ENCODE peak calls at places on chromosomes 13 and 19, in nine cellular contexts. One of them, this sample, is unnamed.

GRCh38 chr19:3161453-3161852 is 17.1 kb upstream of the S1PR4 start:
- DNase-seq in LoVo: no peak
- DNase-seq in fibroblast of the aortic adventitia: peak; percentile 34
- DNase-seq in H9: no peak
- DNase-seq in fibroblast of villous mesenchyme: peak; percentile 30
- DNase-seq in T-helper 1 cell: no peak
- DNase-seq in kidney tubule cell: peak; percentile 35
- DNase-seq in amniotic stem cell: no peak
- DNase-seq in dorsolateral prefrontal cortex: no peak
- DNase-seq in this sample: peak; percentile 46

GRCh38 chr13:30415430-30416030 is 6.8 kb upstream of the UBE2L5 start:
- DNase-seq in kidney tubule cell: peak; percentile 32
- DNase-seq in fibroblast of villous mesenchyme: no peak
- DNase-seq in T-helper 1 cell: no peak
- DNase-seq in LoVo: no peak
- DNase-seq in fibroblast of the aortic adventitia: no peak
- DNase-seq in amniotic stem cell: no peak
- DNase-seq in H9: no peak
- DNase-seq in dorsolateral prefrontal cortex: no peak
- DNase-seq in this sample: peak; percentile 58

GRCh38 chr13:35144496-35144895 is 202.4 kb downstream of the NBEA start:
- DNase-seq in dorsolateral prefrontal cortex: no peak
- DNase-seq in T-helper 1 cell: no peak
- DNase-seq in kidney tubule cell: peak; percentile 4
- DNase-seq in H9: no peak
- DNase-seq in fibroblast of villous mesenchyme: no peak
- DNase-seq in fibroblast of the aortic adventitia: peak; percentile 45
- DNase-seq in LoVo: no peak
- DNase-seq in amniotic stem cell: no peak
- DNase-seq in this sample: peak; percentile 57

GRCh38 chr13:97948041-97948440 is 5.4 kb upstream of the IPO5 start:
- DNase-seq in fibroblast of villous mesenchyme: no peak
- DNase-seq in kidney tubule cell: no peak
- DNase-seq in LoVo: no peak
- DNase-seq in H9: no peak
- DNase-seq in amniotic stem cell: no peak
- DNase-seq in dorsolateral prefrontal cortex: no peak
- DNase-seq in T-helper 1 cell: no peak
- DNase-seq in fibroblast of the aortic adventitia: no peak
- DNase-seq in this sample: peak; percentile 45

GRCh38 chr19:55441692-55442321 is 1.3 kb downstream of the SHISA7 start:
- DNase-seq in fibroblast of the aortic adventitia: no peak
- DNase-seq in dorsolateral prefrontal cortex: no peak
- DNase-seq in T-helper 1 cell: no peak
- DNase-seq in fibroblast of villous mesenchyme: no peak
- DNase-seq in kidney tubule cell: no peak
- DNase-seq in H9: peak; percentile 89
- DNase-seq in LoVo: no peak
- DNase-seq in amniotic stem cell: no peak
- DNase-seq in this sample: no peak

GRCh38 chr19:23525265-23525862 is 130.1 kb upstream of the ZNF91 start:
- DNase-seq in LoVo: no peak
- DNase-seq in kidney tubule cell: no peak
- DNase-seq in T-helper 1 cell: no peak
- DNase-seq in amniotic stem cell: no peak
- DNase-seq in fibroblast of the aortic adventitia: no peak
- DNase-seq in dorsolateral prefrontal cortex: no peak
- DNase-seq in fibroblast of villous mesenchyme: no peak
- DNase-seq in H9: no peak
- DNase-seq in this sample: no peak

GRCh38 chr13:107767119-107767518 is 448.2 kb downstream of the LIG4 start:
- DNase-seq in T-helper 1 cell: no peak
- DNase-seq in dorsolateral prefrontal cortex: no peak
- DNase-seq in H9: no peak
- DNase-seq in LoVo: no peak
- DNase-seq in fibroblast of the aortic adventitia: no peak
- DNase-seq in amniotic stem cell: no peak
- DNase-seq in kidney tubule cell: peak; percentile 66
- DNase-seq in fibroblast of villous mesenchyme: no peak
- DNase-seq in this sample: no peak

GRCh38 chr13:102323012-102323411 is 78.8 kb downstream of the FGF14 start:
- DNase-seq in kidney tubule cell: no peak
- DNase-seq in fibroblast of the aortic adventitia: no peak
- DNase-seq in H9: no peak
- DNase-seq in amniotic stem cell: no peak
- DNase-seq in dorsolateral prefrontal cortex: no peak
- DNase-seq in LoVo: no peak
- DNase-seq in fibroblast of villous mesenchyme: no peak
- DNase-seq in T-helper 1 cell: no peak
- DNase-seq in this sample: no peak

GRCh38 chr19:927044-927706 is 1.3 kb downstream of the ARID3A start:
- DNase-seq in fibroblast of villous mesenchyme: peak; percentile 84
- DNase-seq in kidney tubule cell: no peak
- DNase-seq in LoVo: no peak
- DNase-seq in dorsolateral prefrontal cortex: no peak
- DNase-seq in H9: peak; percentile 55
- DNase-seq in T-helper 1 cell: no peak
- DNase-seq in amniotic stem cell: no peak
- DNase-seq in fibroblast of the aortic adventitia: peak; percentile 34
- DNase-seq in this sample: peak; percentile 42

GRCh38 chr13:80338781-80339577 is 1.9 kb downstream of the SPRY2 start:
- DNase-seq in H9: peak; percentile 68
- DNase-seq in T-helper 1 cell: no peak
- DNase-seq in fibroblast of villous mesenchyme: peak; percentile 90
- DNase-seq in kidney tubule cell: peak; percentile 74
- DNase-seq in dorsolateral prefrontal cortex: peak; percentile 78
- DNase-seq in LoVo: peak; percentile 31
- DNase-seq in fibroblast of the aortic adventitia: peak; percentile 93
- DNase-seq in amniotic stem cell: peak; percentile 76
- DNase-seq in this sample: peak; percentile 87

GRCh38 chr13:67137044-67137735 is 92.9 kb downstream of the PCDH9 start:
- DNase-seq in dorsolateral prefrontal cortex: no peak
- DNase-seq in LoVo: no peak
- DNase-seq in T-helper 1 cell: no peak
- DNase-seq in H9: no peak
- DNase-seq in amniotic stem cell: no peak
- DNase-seq in fibroblast of villous mesenchyme: no peak
- DNase-seq in kidney tubule cell: no peak
- DNase-seq in fibroblast of the aortic adventitia: peak; percentile 59
- DNase-seq in this sample: no peak

GRCh38 chr19:1833540-1833939 is 14.7 kb downstream of the REXO1 start:
- DNase-seq in T-helper 1 cell: no peak
- DNase-seq in fibroblast of the aortic adventitia: no peak
- DNase-seq in H9: no peak
- DNase-seq in fibroblast of villous mesenchyme: peak; percentile 13
- DNase-seq in dorsolateral prefrontal cortex: no peak
- DNase-seq in amniotic stem cell: no peak
- DNase-seq in LoVo: no peak
- DNase-seq in kidney tubule cell: peak; percentile 43
- DNase-seq in this sample: no peak

GRCh38 chr13:28318418-28318995 is 176.4 kb downstream of the FLT1 start:
- DNase-seq in H9: no peak
- DNase-seq in kidney tubule cell: no peak
- DNase-seq in LoVo: no peak
- DNase-seq in fibroblast of the aortic adventitia: no peak
- DNase-seq in fibroblast of villous mesenchyme: peak; percentile 27
- DNase-seq in T-helper 1 cell: no peak
- DNase-seq in dorsolateral prefrontal cortex: no peak
- DNase-seq in amniotic stem cell: no peak
- DNase-seq in this sample: no peak

This sample was measured in EH.